ENCODE peak calls at places on chromosomes 16 and 17, in four cellular contexts. O, X, W and K are unnamed samples.

GRCh38 chr17:28928061-28928460 is 23.3 kb downstream of the PHF12 start:
- DNase-seq in W (peak), O (no peak), X (no peak), K (no peak)

GRCh38 chr17:36978810-36979584 is 30.2 kb downstream of the AATF start:
- DNase-seq in X (no peak), W (no peak), O (no peak), K (no peak)

GRCh38 chr16:24729967-24730815 is 740 bp downstream of the TNRC6A start:
- DNase-seq in X (no peak), O (peak), W (peak), K (no peak)

GRCh38 chr16:35185366-35186044 is 1726.1 kb downstream of the TP53TG3F start:
- DNase-seq in X (no peak), O (no peak), W (no peak), K (no peak)

GRCh38 chr16:85083051-85083639 is 29.1 kb downstream of the CIBAR2 start:
- DNase-seq in W (no peak), O (peak), X (no peak), K (no peak)

GRCh38 chr17:42072323-42073187 is 22.2 kb upstream of the C17orf113 start:
- DNase-seq in X (no peak), O (peak), W (peak), K (no peak)

GRCh38 chr16:1105888-1106620 is 10.0 kb upstream of the C1QTNF8 start:
- DNase-seq in W (peak), O (peak), X (peak), K (no peak)

GRCh38 chr16:27879601-27880247 is 183.8 kb downstream of the GSG1L start:
- DNase-seq in X (no peak), O (no peak), W (no peak), K (no peak)

GRCh38 chr17:27533874-27534815 is 77.9 kb downstream of the KSR1 start:
- DNase-seq in W (no peak), O (peak), X (no peak), K (no peak)

GRCh38 chr16:19410435-19411153 is 7.1 kb upstream of the TMC5 start:
- DNase-seq in W (no peak), X (no peak), O (peak), K (no peak)

GRCh38 chr17:36647598-36647997 is 46.2 kb downstream of the MRM1 start:
- DNase-seq in W (no peak), O (peak), X (no peak), K (no peak)

GRCh38 chr16:31700530-31701388 is 172.8 kb upstream of the ZNF267 start:
- DNase-seq in W (peak), O (peak), X (peak), K (peak)

GRCh38 chr16:23121024-23121423 is 28.2 kb downstream of the USP31 start:
- DNase-seq in X (no peak), O (no peak), W (no peak), K (no peak)

GRCh38 chr17:38681096-38681495 is 6.3 kb upstream of the EPOP start:
- DNase-seq in O (no peak), X (no peak), W (no peak), K (no peak)

GRCh38 chr16:15949210-15950166 is at the start of gene ABCC1:
- DNase-seq in X (peak), O (peak), W (peak), K (no peak)

GRCh38 chr16:75389096-75389692 is 44.1 kb downstream of the CFDP1 start:
- DNase-seq in W (no peak), X (no peak), O (no peak), K (no peak)

GRCh38 chr17:35795007-35795870 is at the start of gene MMP28:
- DNase-seq in W (peak), O (peak), X (no peak), K (no peak)

GRCh38 chr17:41383690-41384089 is 1.6 kb upstream of the KRT34 start:
- DNase-seq in W (no peak), X (peak), O (no peak), K (no peak)

GRCh38 chr16:64211306-64211705 is 910.6 kb downstream of the CDH11 start:
- DNase-seq in W (no peak), X (no peak), O (no peak), K (no peak)

GRCh38 chr16:85149776-85150175 is 37.5 kb upstream of the CIBAR2 start:
- DNase-seq in O (no peak), W (no peak), X (no peak), K (no peak)

GRCh38 chr16:87854053-87854906 is 15.0 kb downstream of the SLC7A5 start:
- DNase-seq in O (no peak), W (peak), X (peak), K (no peak)

GRCh38 chr17:34255381-34255732 is 272 bp downstream of the CCL2 start:
- DNase-seq in X (no peak), O (no peak), W (no peak), K (no peak)

GRCh38 chr16:51151951-51152663 is 1.0 kb upstream of the SALL1 start:
- DNase-seq in O (peak), X (peak), W (no peak), K (no peak)

GRCh38 chr17:30450125-30451027 is 26.8 kb upstream of the GOSR1 start:
- DNase-seq in W (no peak), X (peak), O (no peak), K (no peak)

GRCh38 chr17:77096570-77097214 is 44.1 kb upstream of the SEC14L1 start:
- DNase-seq in W (no peak), X (peak), O (no peak), K (no peak)

GRCh38 chr17:9628509-9628908 is 16.8 kb upstream of the USP43 start:
- DNase-seq in X (no peak), W (no peak), O (no peak), K (no peak)

GRCh38 chr16:15532825-15533224 is 98.4 kb downstream of the BMERB1 start:
- DNase-seq in W (no peak), O (no peak), X (no peak), K (no peak)

GRCh38 chr17:2656293-2656692 is 55.3 kb downstream of the CLUH start:
- DNase-seq in O (no peak), X (no peak), W (no peak), K (no peak)

GRCh38 chr17:867896-868489 is 85.8 kb downstream of the MRM3 start:
- DNase-seq in O (no peak), X (no peak), W (no peak), K (no peak)

GRCh38 chr17:63439682-63440081 is 6.4 kb downstream of the CYB561 start:
- DNase-seq in W (no peak), O (no peak), X (no peak), K (no peak)

GRCh38 chr17:61519139-61519538 is 66.9 kb downstream of the TBX4 start:
- DNase-seq in O (no peak), X (no peak), W (no peak), K (no peak)

GRCh38 chr17:76659928-76660614 is 16.5 kb upstream of the ST6GALNAC1 start:
- DNase-seq in W (peak), O (no peak), X (no peak), K (no peak)

GRCh38 chr16:14284930-14285541 is 213.9 kb downstream of the MRTFB start:
- DNase-seq in W (no peak), X (peak), O (peak), K (no peak)

GRCh38 chr17:6444573-6445335 is 499 bp downstream of the PIMREG start:
- DNase-seq in O (no peak), X (no peak), W (no peak), K (no peak)

GRCh38 chr17:31013844-31014243 is 43.0 kb downstream of the RNF135 start:
- DNase-seq in W (no peak), X (no peak), O (no peak), K (no peak)

GRCh38 chr17:39939588-39940419 is 12.3 kb downstream of the LRRC3C start:
- DNase-seq in X (no peak), W (peak), O (no peak), K (peak)

GRCh38 chr17:696412-696811 is 18.2 kb downstream of the VPS53 start:
- DNase-seq in O (no peak), X (no peak), W (no peak), K (no peak)

GRCh38 chr17:31494259-31495048 is 103.0 kb downstream of the RAB11FIP4 start:
- DNase-seq in X (no peak), O (no peak), W (no peak), K (peak)

GRCh38 chr17:40532520-40533253 is 31.3 kb upstream of the TNS4 start:
- DNase-seq in W (no peak), X (no peak), O (peak), K (no peak)

DNA sequence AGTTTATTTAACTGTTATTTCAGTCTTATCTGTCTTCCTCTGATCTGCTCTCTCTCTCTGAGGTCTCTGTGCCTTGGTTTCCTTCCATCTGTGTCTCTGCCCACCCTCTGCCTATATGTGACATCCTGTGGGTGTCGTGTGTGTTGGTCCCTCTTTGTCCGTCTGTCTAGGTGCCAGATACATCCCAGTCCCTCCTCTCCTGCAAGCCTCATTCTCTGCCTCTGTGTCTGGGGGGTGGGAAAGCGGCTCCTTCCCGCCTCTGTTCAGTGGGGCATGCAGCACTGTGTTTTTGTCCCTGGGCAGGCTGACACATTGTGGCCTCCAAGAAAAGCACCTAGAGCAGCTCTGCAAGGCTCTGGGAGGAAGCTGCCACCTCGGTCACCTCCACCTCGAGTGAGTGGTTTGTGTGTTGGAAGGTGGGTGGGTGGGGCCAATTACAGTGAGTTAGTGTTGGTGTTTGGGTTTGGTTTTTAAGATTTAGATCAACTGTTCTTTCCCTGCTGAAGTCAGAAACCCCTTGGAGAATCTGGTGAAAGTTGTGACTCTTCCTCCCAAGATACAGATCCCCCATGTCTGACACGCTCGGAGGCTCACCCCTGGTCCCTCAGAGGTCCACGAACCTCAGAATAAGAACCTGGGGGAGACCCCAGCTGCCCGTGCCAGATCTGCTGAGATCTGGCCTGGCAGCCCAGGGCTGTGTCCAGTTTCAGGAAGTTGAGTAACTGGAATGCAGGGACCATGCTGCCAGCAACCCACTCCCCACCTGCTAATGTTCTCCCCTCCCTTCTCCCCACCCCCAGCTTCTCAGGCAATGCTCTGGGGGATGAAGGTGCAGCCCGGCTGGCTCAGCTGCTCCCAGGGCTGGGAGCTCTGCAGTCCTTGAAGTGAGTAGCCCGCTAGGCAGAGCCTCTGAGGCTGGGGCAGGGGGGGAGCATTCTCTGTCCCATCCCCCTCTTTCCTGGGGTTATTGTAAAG is 50.9 kb upstream of the CPNE2 start:
- DNase-seq in X (no peak), W (no peak), O (no peak), K (peak)
- TF ChIP-seq CBFB in X (no peak), W (no peak), O (no peak), K (peak)

GRCh38 chr17:17605747-17606083 is 14.2 kb upstream of the PEMT start:
- DNase-seq in X (no peak), W (no peak), O (no peak), K (no peak)
- TF ChIP-seq CBFB in X (no peak), W (no peak), O (no peak), K (no peak)

GRCh38 chr17:80600586-80600985 is 55.9 kb downstream of the RPTOR start:
- DNase-seq in O (no peak), X (no peak), W (no peak), K (no peak)

GRCh38 chr17:80603380-80603779 is 58.7 kb downstream of the RPTOR start:
- DNase-seq in X (no peak), O (no peak), W (no peak), K (no peak)

GRCh38 chr17:80601146-80601545 is 56.5 kb downstream of the RPTOR start:
- DNase-seq in O (no peak), W (no peak), X (no peak), K (no peak)

GRCh38 chr17:80605326-80606066 is 60.9 kb downstream of the RPTOR start:
- DNase-seq in W (peak), O (no peak), X (peak), K (peak)

GRCh38 chr17:80604007-80604728 is 59.5 kb downstream of the RPTOR start:
- DNase-seq in O (no peak), W (no peak), X (no peak), K (no peak)
- TF ChIP-seq CBFB in O (no peak), W (no peak), X (no peak), K (no peak)

GRCh38 chr17:66459811-66460270 is 157.4 kb downstream of the PRKCA start:
- DNase-seq in O (no peak), W (no peak), X (peak), K (no peak)
- TF ChIP-seq CBFB in O (no peak), W (no peak), X (no peak), K (no peak)

DNA sequence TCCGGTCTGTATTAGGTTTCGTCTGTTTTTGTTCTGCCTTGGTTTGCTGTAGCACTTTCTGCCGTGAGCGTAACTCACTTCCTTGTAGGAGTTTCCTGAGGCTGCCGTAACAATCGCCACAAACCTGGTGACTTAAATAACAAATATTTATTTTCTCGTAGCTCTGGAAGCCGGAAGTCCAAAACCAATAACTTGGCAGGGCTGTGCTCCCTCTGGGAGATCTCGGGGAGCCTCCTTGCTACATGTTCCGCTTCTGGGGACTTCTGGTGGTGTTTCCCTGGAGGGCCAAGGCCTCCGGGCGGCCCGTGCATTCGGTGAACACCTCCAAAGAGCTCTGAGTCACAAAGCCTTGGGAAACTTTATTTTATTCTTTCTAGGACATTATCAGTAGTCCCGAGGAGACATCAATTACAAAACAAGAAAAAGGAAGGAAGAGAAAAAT is 6.8 kb upstream of the WDR45B start:
- DNase-seq in X (no peak), O (no peak), W (no peak), K (no peak)
- TF ChIP-seq CBFB in X (no peak), O (no peak), W (no peak), K (no peak)